ENCODE peak calls at places on chromosomes 7 and 10, in five cellular contexts. E is cardiac muscle cell, M is esophagus squamous epithelium, W is AG08396, Y is HFFc6. T is an unnamed sample.

GRCh38 chr10:116961305-116962251 is 43.4 kb downstream of the SHTN1 start:
- DNase-seq in M (no peak), E (no peak), W (no peak), Y (no peak), T (no peak)

GRCh38 chr7:116524609-116525297 is at the start of gene CAV1:
- DNase-seq in W (peak; percentile 89), E (peak; percentile 93), M (no peak), Y (peak; percentile 98), T (peak; percentile 98)

GRCh38 chr7:94270772-94271171 is 123.9 kb upstream of the COL1A2 start:
- DNase-seq in E (no peak), W (no peak), M (no peak), Y (no peak), T (no peak)

GRCh38 chr7:94823952-94824351 is 83.4 kb upstream of the PPP1R9A start:
- DNase-seq in W (no peak), Y (no peak), E (peak; percentile 66), M (no peak), T (peak; percentile 68)

GRCh38 chr7:31192996-31193395 is 140.9 kb downstream of the ADCYAP1R1 start:
- DNase-seq in W (peak; percentile 78), M (no peak), E (peak; percentile 62), Y (no peak), T (peak; percentile 59)

GRCh38 chr10:46999217-46999616 is 88.0 kb downstream of the PTPN20 start:
- DNase-seq in Y (no peak), W (no peak), M (no peak), E (no peak), T (no peak)

GRCh38 chr10:52146766-52147165 is 167.3 kb upstream of the DKK1 start:
- DNase-seq in M (no peak), W (peak; percentile 3), E (no peak), Y (no peak), T (no peak)

GRCh38 chr7:46197833-46198540 is 276.9 kb upstream of the IGFBP3 start:
- DNase-seq in M (no peak), E (no peak), Y (no peak), W (no peak), T (no peak)

GRCh38 chr7:158816995-158817394 is 12.3 kb downstream of the ESYT2 start:
- DNase-seq in E (no peak), Y (no peak), M (no peak), W (no peak), T (no peak)

GRCh38 chr10:49601857-49602256 is 8.3 kb upstream of the SLC18A3 start:
- DNase-seq in W (peak; percentile 10), E (no peak), Y (peak; percentile 62), M (no peak), T (peak; percentile 73)

GRCh38 chr7:157427811-157428553 is 91.2 kb downstream of the DNAJB6 start:
- DNase-seq in E (no peak), Y (no peak), M (no peak), W (no peak), T (no peak)

GRCh38 chr10:14205246-14205645 is 125.5 kb downstream of the FRMD4A start:
- DNase-seq in W (no peak), Y (no peak), M (no peak), E (no peak), T (no peak)

GRCh38 chr10:69772933-69773704 is 28.6 kb upstream of the COL13A1 start:
- DNase-seq in E (no peak), W (no peak), M (no peak), Y (no peak), T (no peak)

GRCh38 chr7:50679218-50680007 is 103.3 kb downstream of the GRB10 start:
- DNase-seq in Y (peak; percentile 41), W (peak; percentile 30), M (no peak), E (peak; percentile 71), T (peak; percentile 52)

GRCh38 chr7:118872568-118872967 is 648.1 kb downstream of the ANKRD7 start:
- DNase-seq in M (no peak), Y (no peak), W (no peak), E (no peak), T (no peak)

GRCh38 chr10:31320179-31320597 is 1.2 kb downstream of the ZEB1 start:
- DNase-seq in E (peak; percentile 50), M (no peak), W (peak; percentile 26), Y (no peak), T (peak; percentile 28)

GRCh38 chr7:98221611-98222532 is 10.6 kb downstream of the BHLHA15 start:
- DNase-seq in W (no peak), M (no peak), Y (no peak), E (no peak), T (no peak)

GRCh38 chr10:12638103-12638502 is 288.8 kb downstream of the CAMK1D start:
- DNase-seq in E (peak; percentile 6), W (no peak), Y (no peak), M (no peak), T (peak; percentile 3)

GRCh38 chr7:27164381-27165088 is 802 bp downstream of the HOXA9 start:
- DNase-seq in E (no peak), Y (no peak), W (no peak), M (no peak), T (peak; percentile 18)

GRCh38 chr10:19592276-19592675 is 224.0 kb upstream of the PLXDC2 start:
- DNase-seq in M (no peak), Y (no peak), W (no peak), E (no peak), T (peak; percentile 5)

GRCh38 chr10:16770646-16771045 is 46.6 kb downstream of the RSU1 start:
- DNase-seq in Y (no peak), M (no peak), W (no peak), E (no peak), T (no peak)

GRCh38 chr10:20891338-20891714 is 5.8 kb downstream of the NEBL start:
- DNase-seq in M (no peak), E (peak; percentile 90), Y (no peak), W (no peak), T (no peak)

GRCh38 chr10:69403519-69403918 is 13.2 kb downstream of the TACR2 start:
- DNase-seq in W (peak; percentile 80), Y (peak; percentile 72), E (peak; percentile 95), M (no peak), T (peak; percentile 72)

GRCh38 chr7:141526115-141526514 is 25.1 kb upstream of the AGK start:
- DNase-seq in E (no peak), Y (no peak), M (no peak), W (no peak), T (no peak)

GRCh38 chr10:133292919-133293809 is 15.5 kb downstream of the TUBGCP2 start:
- DNase-seq in Y (peak; percentile 82), W (peak; percentile 94), E (peak; percentile 48), M (no peak), T (peak; percentile 94)

GRCh38 chr7:36787933-36788378 is 63.7 kb upstream of the AOAH start:
- DNase-seq in M (no peak), Y (no peak), W (no peak), E (no peak), T (no peak)

GRCh38 chr10:74432841-74433594 is 282.0 kb downstream of the ADK start:
- DNase-seq in M (no peak), E (peak; percentile 25), W (peak; percentile 14), Y (peak; percentile 69), T (peak; percentile 59)

GRCh38 chr10:13847201-13847631 is 260.5 kb downstream of the PRPF18 start:
- DNase-seq in E (no peak), Y (no peak), M (no peak), W (no peak), T (no peak)

GRCh38 chr10:20846263-20846662 is 50.8 kb downstream of the NEBL start:
- DNase-seq in W (no peak), Y (no peak), M (no peak), E (no peak), T (no peak)

GRCh38 chr10:85542149-85542548 is 824.4 kb downstream of the GRID1 start:
- DNase-seq in Y (no peak), M (no peak), W (no peak), E (no peak), T (no peak)

GRCh38 chr7:73434701-73435069 is 1.1 kb downstream of the FZD9 start:
- DNase-seq in M (no peak), Y (no peak), W (no peak), E (no peak), T (no peak)

GRCh38 chr7:159091041-159091440 is 53.6 kb downstream of the VIPR2 start:
- DNase-seq in E (no peak), Y (no peak), M (no peak), W (no peak), T (no peak)

GRCh38 chr7:20777377-20778062 is 9.2 kb downstream of the SP8 start:
- DNase-seq in M (no peak), W (no peak), Y (no peak), E (no peak), T (no peak)

GRCh38 chr7:106367018-106367420 is 82.2 kb upstream of the NAMPT start:
- DNase-seq in Y (peak; percentile 12), M (no peak), E (peak; percentile 65), W (peak; percentile 29), T (no peak)

GRCh38 chr7:75879771-75880184 is 944 bp downstream of the RHBDD2 start:
- DNase-seq in E (peak; percentile 54), W (no peak), Y (peak; percentile 55), M (no peak), T (peak; percentile 61)

GRCh38 chr10:70512149-70512611 is 33.6 kb downstream of the PALD1 start:
- DNase-seq in M (no peak), W (no peak), Y (peak; percentile 6), E (peak; percentile 37), T (peak; percentile 60)

GRCh38 chr7:92832623-92833023 is 3.8 kb downstream of the CDK6 start:
- DNase-seq in W (no peak), M (no peak), E (no peak), Y (no peak), T (no peak)

GRCh38 chr7:41084381-41084780 is 618.5 kb downstream of the INHBA start:
- DNase-seq in M (no peak), E (no peak), W (no peak), Y (no peak), T (no peak)

T was measured in EL.